ENCODE peak calls at places on chromosomes 6 and 20, in six cellular contexts. X is GM06990, G is fibroblast of lung, B is nephron progenitor cell, N is AG09319, U is heart left ventricle. K is an unnamed sample.

GRCh38 chr20:44714701-44715494 is at the start of gene CCN5:
- DNase-seq in B (no peak), X (no peak), N (no peak), G (peak; percentile 92), U (peak; percentile 92), K (peak; percentile 80)

GRCh38 chr20:7500362-7500761 is 439.9 kb downstream of the HAO1 start:
- DNase-seq in U (no peak), G (no peak), X (no peak), N (no peak), B (no peak), K (no peak)

GRCh38 chr20:44422083-44422482 is 53.6 kb upstream of the TTPAL start:
- DNase-seq in X (no peak), B (no peak), G (peak; percentile 38), U (no peak), N (no peak), K (no peak)

GRCh38 chr6:94636780-94637385 is 940.5 kb upstream of the MANEA start:
- DNase-seq in N (no peak), X (no peak), G (peak; percentile 30), B (peak; percentile 7), U (no peak), K (no peak)

GRCh38 chr6:89475634-89476033 is 42.7 kb downstream of the ANKRD6 start:
- DNase-seq in X (peak; percentile 7), B (no peak), U (no peak), G (peak; percentile 15), N (no peak), K (no peak)

GRCh38 chr6:140052757-140053729 is 678.6 kb upstream of the CITED2 start:
- DNase-seq in X (no peak), G (peak; percentile 55), N (no peak), B (no peak), U (no peak), K (no peak)

GRCh38 chr6:40852667-40853383 is 186.2 kb downstream of the UNC5CL start:
- DNase-seq in G (no peak), B (peak; percentile 30), N (no peak), U (no peak), X (no peak), K (no peak)

GRCh38 chr6:108477034-108477433 is 83.7 kb upstream of the FOXO3 start:
- DNase-seq in X (no peak), N (no peak), G (no peak), U (no peak), B (no peak), K (no peak)

GRCh38 chr6:52984247-52984646 is 10.8 kb downstream of the GSTA4 start:
- DNase-seq in G (no peak), B (no peak), U (no peak), X (peak; percentile 36), N (no peak), K (no peak)

GRCh38 chr6:56770011-56770520 is 127.4 kb upstream of the DST start:
- DNase-seq in N (no peak), B (no peak), G (peak; percentile 50), X (no peak), U (no peak), K (no peak)

GRCh38 chr6:56771929-56772607 is 129.4 kb upstream of the DST start:
- DNase-seq in X (no peak), B (no peak), N (no peak), U (no peak), G (no peak), K (no peak)

GRCh38 chr6:56771189-56771588 is 128.5 kb upstream of the DST start:
- DNase-seq in B (no peak), N (no peak), X (no peak), U (no peak), G (no peak), K (no peak)

GRCh38 chr6:56775498-56776166 is 132.9 kb upstream of the DST start:
- DNase-seq in G (no peak), N (no peak), U (no peak), B (no peak), X (no peak), K (no peak)

DNA sequence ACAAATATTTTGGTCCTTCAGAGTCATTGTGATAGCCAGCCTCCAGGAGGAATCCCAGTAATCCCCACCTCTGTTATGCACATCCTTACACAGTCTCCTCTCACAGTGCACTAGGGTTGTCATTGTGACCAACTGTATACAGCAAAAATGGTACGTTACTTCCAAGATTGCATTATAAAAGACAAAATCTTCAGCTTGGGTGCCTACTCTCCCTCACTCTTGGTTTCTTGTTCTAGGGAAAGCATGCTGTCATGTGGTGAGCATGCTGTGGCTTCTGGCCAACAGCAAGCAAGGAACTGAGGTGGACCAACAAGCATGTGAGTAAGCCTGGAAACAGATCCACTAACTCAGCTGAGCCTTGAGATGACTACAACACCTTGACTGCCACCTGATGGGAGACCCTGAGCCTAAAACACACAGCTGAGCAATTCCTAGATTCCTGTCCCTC is 130.1 kb upstream of the DST start:
- DNase-seq in U (peak; percentile 47), N (peak; percentile 20), G (peak; percentile 66), B (no peak), X (no peak), K (peak; percentile 41)
- TF ChIP-seq CTCF in U (no peak), N (no peak), G (no peak), B (no peak), X (no peak), K (no peak)

GRCh38 chr20:23151885-23152284 is 65.8 kb upstream of the CD93 start:
- DNase-seq in N (no peak), B (no peak), G (no peak), U (no peak), X (no peak), K (no peak)
- TF ChIP-seq CTCF in N (no peak), B (no peak), G (no peak), U (no peak), X (no peak), K (no peak)

DNA sequence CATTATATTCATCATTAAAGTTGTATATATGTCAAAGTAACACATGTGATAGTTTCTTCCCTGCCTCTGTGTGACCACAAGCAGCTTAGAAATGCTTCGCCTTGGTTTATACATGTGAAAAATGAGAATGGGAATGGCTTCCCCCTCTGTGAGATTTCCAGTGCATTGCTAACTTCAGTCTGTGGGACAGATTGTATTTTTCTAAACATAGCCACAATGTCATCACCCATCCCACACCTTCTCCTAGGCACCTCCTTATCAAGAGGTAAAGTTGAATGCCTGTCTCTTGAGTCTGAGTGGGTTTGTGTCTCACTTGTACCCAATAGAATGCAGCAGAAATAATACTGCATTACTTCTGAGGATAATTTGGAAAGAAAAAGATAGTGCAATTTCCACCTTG is 27.8 kb downstream of the RIN2 start:
- DNase-seq in N (no peak), U (peak; percentile 50), G (peak; percentile 11), B (no peak), X (no peak), K (no peak)
- TF ChIP-seq CTCF in N (no peak), U (no peak), G (no peak), B (no peak), X (no peak), K (no peak)

GRCh38 chr6:154461348-154461747 is 49.1 kb downstream of the CNKSR3 start:
- DNase-seq in B (no peak), U (no peak), X (no peak), G (no peak), N (no peak), K (no peak)
- TF ChIP-seq CTCF in B (no peak), U (no peak), X (no peak), G (no peak), N (no peak), K (no peak)

GRCh38 chr6:21592953-21593352 is 598 bp upstream of the SOX4 start:
- DNase-seq in N (no peak), B (no peak), G (no peak), U (no peak), X (no peak), K (no peak)
- TF ChIP-seq CTCF in N (no peak), B (no peak), G (no peak), U (no peak), X (no peak), K (no peak)

GRCh38 chr6:1894954-1895353 is 285.2 kb downstream of the FOXC1 start:
- DNase-seq in N (no peak), U (no peak), G (no peak), X (no peak), B (no peak), K (no peak)

GRCh38 chr6:1892716-1893115 is 283.0 kb downstream of the FOXC1 start:
- DNase-seq in G (no peak), N (no peak), B (no peak), X (no peak), U (no peak), K (no peak)

GRCh38 chr6:1895721-1896120 is 286.0 kb downstream of the FOXC1 start:
- DNase-seq in U (no peak), G (no peak), X (no peak), B (no peak), N (no peak), K (no peak)

GRCh38 chr6:1890987-1891386 is 281.3 kb downstream of the FOXC1 start:
- DNase-seq in X (no peak), G (no peak), U (no peak), B (no peak), N (no peak), K (no peak)

DNA sequence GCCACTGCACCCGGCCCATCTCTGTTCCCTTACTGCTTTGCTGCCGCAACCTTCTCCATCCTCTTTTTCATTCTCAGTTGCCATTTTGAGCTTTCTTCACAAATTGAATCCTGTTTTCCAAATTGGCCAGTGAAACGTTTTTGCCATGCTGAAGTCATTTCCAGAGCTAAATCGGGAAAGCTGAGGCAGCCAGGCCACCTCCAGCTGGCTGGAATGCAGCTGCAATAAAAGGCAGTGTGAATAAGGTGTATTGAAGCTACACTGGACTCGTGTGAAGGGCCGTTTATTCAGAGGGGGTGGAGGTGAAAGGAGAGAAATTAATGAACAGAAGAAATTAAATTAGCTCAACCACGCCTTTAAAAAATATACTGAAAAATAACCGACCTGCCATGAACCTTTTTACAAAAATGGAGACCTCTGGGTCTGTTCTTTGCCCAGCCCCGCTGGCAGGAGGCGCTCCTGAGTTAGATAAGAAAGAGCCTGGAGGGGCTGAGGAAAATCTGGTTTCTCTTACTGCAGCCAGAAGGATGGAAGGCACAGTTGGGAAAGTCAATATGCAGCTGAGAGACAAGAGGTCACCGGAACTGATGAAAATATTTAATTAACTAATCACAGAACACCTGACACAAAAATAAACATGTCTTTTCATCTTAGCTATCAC is 283.9 kb downstream of the FOXC1 start:
- DNase-seq in G (peak; percentile 25), B (peak; percentile 32), N (no peak), X (no peak), U (no peak), K (no peak)
- TF ChIP-seq CTCF in G (no peak), B (peak; percentile 19), N (no peak), X (peak; percentile 15), U (no peak), K (peak; percentile 47)

DNA sequence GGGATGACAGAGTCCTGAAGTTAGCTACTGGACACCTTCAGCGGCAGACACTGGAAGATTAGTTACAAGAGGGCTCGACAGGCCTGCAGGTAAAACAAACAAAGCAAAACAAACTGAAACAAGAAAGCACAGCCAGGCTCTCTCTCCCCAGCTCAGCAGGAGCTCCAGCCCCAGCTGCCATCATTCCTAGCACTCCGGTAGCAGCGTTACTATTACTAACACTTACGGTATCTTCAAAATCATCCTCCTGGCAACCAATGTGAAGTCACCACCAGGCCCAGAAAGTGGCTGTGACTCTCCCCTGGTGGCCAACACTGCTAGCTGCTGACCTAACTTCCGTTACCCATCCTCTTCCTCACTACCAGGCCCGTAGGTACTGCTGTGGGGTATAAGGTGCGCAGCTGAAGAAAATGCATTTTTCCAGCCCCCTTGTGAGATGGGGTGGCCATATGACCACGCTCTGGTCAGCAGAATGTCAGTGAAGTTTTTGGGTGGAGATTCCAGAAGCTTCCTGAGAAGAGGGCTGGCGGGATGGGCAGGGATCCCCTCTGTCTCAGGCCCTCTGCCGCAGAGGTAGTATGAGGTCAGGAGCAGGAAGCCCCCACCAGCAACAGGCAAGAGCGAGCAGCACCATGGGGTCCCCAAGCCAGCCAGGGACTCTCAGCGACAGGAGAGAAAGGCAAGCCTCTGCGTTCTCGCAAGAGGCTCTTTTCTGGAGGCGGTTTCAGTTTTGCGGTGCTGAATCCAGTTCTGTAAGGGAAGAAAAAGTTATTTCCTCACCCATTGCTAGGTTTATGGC is 37.4 kb upstream of the TBXT start:
- DNase-seq in B (no peak), G (no peak), X (no peak), N (no peak), U (no peak), K (no peak)
- TF ChIP-seq CTCF in B (no peak), G (no peak), X (peak; percentile 28), N (no peak), U (no peak), K (no peak)